ENCODE peak calls at places on chromosomes 13 and 19, in six cellular contexts. U is astrocyte, D is fibroblast of lung, W is WERI-Rb-1, B is breast epithelium, I is neural progenitor cell. Z is an unnamed sample. For H3K36me3, the result is how much of the 10 kb centered on the place peaks cover.

GRCh38 chr19:4064551-4065260 is 2.0 kb downstream of the ZBTB7A start:
- DNase-seq in U (no peak), D (peak), W (peak), B (no peak), I (peak), Z (no peak)

GRCh38 chr19:45911291-45911690 is 3.3 kb downstream of the NANOS2 start:
- DNase-seq in U (no peak), D (no peak), W (no peak), B (no peak), I (no peak), Z (no peak)

GRCh38 chr13:34372581-34372980 is 554.6 kb downstream of the RFC3 start:
- DNase-seq in U (peak), D (peak), W (no peak), B (no peak), I (no peak), Z (no peak)

GRCh38 chr13:102816633-102817032 is 17.7 kb downstream of the BIVM start:
- DNase-seq in U (no peak), D (peak), W (no peak), B (no peak), I (no peak), Z (no peak)

GRCh38 chr13:101930331-101930730 is 471.5 kb downstream of the FGF14 start:
- DNase-seq in U (no peak), D (peak), W (no peak), B (no peak), I (no peak), Z (no peak)

GRCh38 chr19:58170860-58171259 is 12.0 kb upstream of the ZNF274 start:
- DNase-seq in U (peak), D (peak), W (no peak), B (no peak), I (no peak), Z (peak)

GRCh38 chr19:6161271-6161850 is 25.9 kb downstream of the ACSBG2 start:
- DNase-seq in U (no peak), D (no peak), W (peak), B (no peak), I (peak), Z (peak)

GRCh38 chr19:7545295-7545694 is 9.8 kb downstream of the PNPLA6 start:
- DNase-seq in U (no peak), D (no peak), W (no peak), B (no peak), I (no peak), Z (no peak)

GRCh38 chr13:94556646-94557045 is 39.3 kb downstream of the TGDS start:
- DNase-seq in U (no peak), D (no peak), W (no peak), B (no peak), I (no peak), Z (no peak)

GRCh38 chr13:85657942-85658341 is 141.3 kb downstream of the SLITRK6 start:
- DNase-seq in U (no peak), D (no peak), W (no peak), B (no peak), I (no peak), Z (no peak)

GRCh38 chr19:49682274-49682673 is 5.2 kb downstream of the PRMT1 start:
- DNase-seq in U (no peak), D (no peak), W (no peak), B (no peak), I (no peak), Z (no peak)

GRCh38 chr19:33408116-33408515 is 34.6 kb downstream of the CEBPG start:
- DNase-seq in U (no peak), D (no peak), W (no peak), B (no peak), I (no peak), Z (no peak)

GRCh38 chr13:70841240-70842061 is 733.2 kb upstream of the KLHL1 start:
- DNase-seq in U (no peak), D (no peak), W (no peak), B (no peak), I (no peak), Z (no peak)

GRCh38 chr13:101746513-101746912 is 294.0 kb downstream of the ITGBL1 start:
- DNase-seq in U (no peak), D (no peak), W (no peak), B (no peak), I (no peak), Z (no peak)

GRCh38 chr13:90302113-90302512 is 1045.4 kb upstream of the MIR17HG start:
- DNase-seq in U (peak), D (peak), W (no peak), B (no peak), I (no peak), Z (peak)

DNA sequence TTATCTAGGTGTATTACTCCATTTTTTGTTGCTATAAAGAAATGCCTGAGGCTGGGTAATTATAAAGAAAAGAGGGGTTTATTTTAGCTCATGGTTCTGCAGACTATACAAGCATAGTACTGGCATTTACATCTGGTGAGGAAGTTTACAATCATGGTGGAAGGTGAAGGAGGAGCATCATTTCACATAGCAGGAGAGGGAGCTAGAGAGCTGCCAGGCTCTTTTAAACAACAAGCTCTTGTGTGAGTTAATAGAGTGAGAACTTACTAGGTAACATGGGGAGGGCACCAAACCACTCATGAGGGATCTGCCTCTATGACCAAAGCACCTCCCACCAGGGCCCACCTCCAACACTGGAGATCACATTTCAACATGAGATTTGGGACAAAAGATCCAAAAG is 221.7 kb upstream of the GPC6 start:
- DNase-seq in U (no peak), D (peak), W (peak), B (no peak), I (peak), Z (peak)
- TF ChIP-seq CTCF in U (no peak), D (no peak), W (peak), B (no peak), I (peak), Z (peak)

DNA sequence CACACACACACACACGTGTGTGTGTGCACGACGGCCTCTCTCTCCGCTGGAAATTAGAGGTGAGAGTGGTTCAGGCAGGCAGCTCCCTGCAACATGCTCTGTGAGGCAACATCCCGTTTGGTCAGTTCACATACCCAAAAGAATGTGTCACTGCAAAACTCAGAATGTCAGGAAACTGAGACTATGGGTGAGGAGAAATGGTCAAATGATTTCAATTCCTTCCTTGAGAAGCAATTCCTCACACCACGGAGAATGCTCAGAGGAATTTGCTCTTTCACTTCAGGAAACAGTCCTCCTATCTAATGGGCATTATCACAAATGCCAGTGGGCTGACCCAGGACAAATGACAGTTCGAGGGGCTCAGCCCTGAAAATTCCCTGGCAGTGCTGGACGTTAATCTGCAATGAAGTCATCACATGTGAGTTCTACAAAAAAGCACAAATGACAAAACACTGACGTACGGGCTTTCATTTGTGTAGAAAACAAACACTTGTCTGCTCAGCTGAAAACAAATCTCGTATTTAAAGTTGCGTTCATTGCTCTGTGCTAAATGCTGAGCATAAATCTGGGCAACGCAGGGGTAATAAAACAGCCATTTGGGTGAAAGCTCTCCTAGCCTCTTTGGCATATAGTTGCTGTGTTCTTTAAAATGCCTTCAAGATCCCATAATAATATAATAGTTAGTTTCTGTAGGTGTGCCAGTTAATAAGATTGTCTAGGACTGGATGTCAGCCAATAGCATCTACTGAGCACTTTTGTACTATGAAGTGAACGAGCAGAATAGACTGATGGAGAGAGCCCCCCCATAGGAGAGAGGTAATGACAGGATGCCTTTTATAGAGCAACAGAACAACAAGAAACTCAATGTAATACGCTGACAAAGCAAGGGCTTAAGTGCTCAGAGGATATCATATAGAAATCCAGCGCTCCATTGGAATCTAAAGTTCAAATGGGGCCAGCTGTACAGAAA is 18.7 kb upstream of the LATS2 start:
- DNase-seq in U (peak), D (peak), W (no peak), B (no peak), I (no peak), Z (peak)
- H3K4me3 ChIP-seq in U (peak), D (peak), W (no peak), B (peak), I (no peak), Z (peak)

GRCh38 chr13:23348270-23349126 is 85.0 kb downstream of the SACS start:
- DNase-seq in U (no peak), D (no peak), W (no peak), B (no peak), I (no peak), Z (peak)

GRCh38 chr13:23352161-23352560 is 81.3 kb downstream of the SACS start:
- DNase-seq in U (no peak), D (no peak), W (peak), B (no peak), I (no peak), Z (no peak)

GRCh38 chr13:23349127-23349897 is 84.2 kb downstream of the SACS start:
- DNase-seq in U (no peak), D (no peak), W (no peak), B (no peak), I (no peak), Z (no peak)

GRCh38 chr13:23347601-23348000 is 85.9 kb downstream of the SACS start:
- DNase-seq in U (no peak), D (no peak), W (no peak), B (no peak), I (no peak), Z (no peak)

GRCh38 chr13:23350009-23350408 is 83.5 kb downstream of the SACS start:
- DNase-seq in U (peak), D (peak), W (no peak), B (no peak), I (no peak), Z (no peak)
- H3K36me3 ChIP-seq in U (half or more), D (under half), W (half or more), B (under half), I (under half), Z (under half)

GRCh38 chr19:2478324-2478755 is 2.4 kb downstream of the GADD45B start:
- DNase-seq in U (peak), D (peak), W (no peak), B (peak), I (peak), Z (peak)
- TF ChIP-seq CTCF in U (no peak), D (peak), W (no peak), B (peak), I (peak), Z (peak)

DNA sequence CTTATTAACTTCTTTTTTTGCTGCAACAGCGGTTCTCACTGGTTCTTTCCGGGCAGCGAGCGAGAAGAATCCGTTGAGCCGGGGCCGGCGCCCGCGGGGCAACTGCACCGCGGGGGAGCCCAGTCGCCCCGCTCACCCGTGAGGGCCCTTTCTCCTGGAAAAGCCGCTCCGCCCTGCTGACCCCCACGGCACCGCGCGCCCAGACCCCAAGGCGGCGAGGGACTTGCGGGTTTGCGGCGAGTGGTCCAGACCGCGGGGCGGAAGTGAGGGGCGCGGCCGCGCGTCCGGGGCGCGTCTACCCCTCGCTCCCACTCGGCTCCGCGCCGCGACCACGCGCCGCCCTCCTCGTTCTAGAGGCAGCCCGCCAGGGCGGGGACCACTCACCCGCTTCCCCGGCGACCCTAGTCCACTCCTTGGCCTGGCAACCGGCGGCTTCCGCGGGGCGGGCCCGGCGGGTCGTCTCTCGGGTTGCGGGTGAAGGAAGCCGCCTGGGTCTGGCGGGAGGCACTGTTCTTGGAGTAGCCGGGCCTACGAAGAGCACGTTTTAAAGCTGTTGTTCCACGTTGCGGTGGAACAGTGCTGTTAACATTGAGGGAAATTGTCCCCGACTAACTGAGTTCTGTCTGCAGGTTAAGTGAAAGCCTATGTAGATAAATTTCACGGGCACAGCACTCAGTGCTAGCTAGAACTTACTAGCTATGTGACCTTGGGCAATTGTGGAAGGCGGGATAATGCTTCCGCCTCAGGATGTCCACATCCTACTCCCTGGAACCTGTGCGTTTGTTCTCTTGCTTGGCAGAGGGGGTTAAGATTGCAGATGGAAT is at the start of gene NEK3:
- DNase-seq in U (peak), D (peak), W (peak), B (peak), I (peak), Z (peak)
- H3K4me3 ChIP-seq in U (peak), D (peak), W (peak), B (peak), I (peak), Z (peak)

GRCh38 chr13:48068952-48069351 is 26.0 kb downstream of the MED4 start:
- DNase-seq in U (no peak), D (peak), W (no peak), B (no peak), I (no peak), Z (no peak)

GRCh38 chr13:48072787-48073186 is 22.1 kb downstream of the MED4 start:
- DNase-seq in U (no peak), D (no peak), W (no peak), B (no peak), I (no peak), Z (no peak)

GRCh38 chr13:48072304-48072703 is 22.6 kb downstream of the MED4 start:
- DNase-seq in U (no peak), D (no peak), W (no peak), B (no peak), I (no peak), Z (peak)

GRCh38 chr13:48069573-48069972 is 25.3 kb downstream of the MED4 start:
- DNase-seq in U (no peak), D (no peak), W (no peak), B (no peak), I (no peak), Z (no peak)

DNA sequence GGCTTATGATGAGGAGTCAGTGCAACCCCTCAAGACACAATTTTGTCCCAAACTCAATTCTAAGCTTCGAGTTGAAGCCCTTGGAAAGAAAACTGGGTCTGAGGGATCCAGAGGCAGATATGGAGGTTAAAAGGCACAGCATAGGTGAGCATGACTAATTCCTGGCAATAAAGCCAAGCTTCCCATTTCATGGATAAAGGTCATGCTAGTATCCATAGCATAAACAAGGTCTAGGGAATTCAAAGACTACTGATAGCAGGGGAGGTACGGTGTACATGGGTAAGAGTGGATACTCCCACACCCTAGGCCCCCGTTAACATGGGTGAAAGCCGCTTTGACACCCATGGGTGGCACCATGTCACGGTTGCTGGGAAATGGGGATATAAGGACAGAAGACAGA is 24.0 kb downstream of the MED4 start:
- DNase-seq in U (no peak), D (no peak), W (no peak), B (no peak), I (no peak), Z (no peak)
- H3K36me3 ChIP-seq in U (under half), D (under half), W (under half), B (under half), I (half or more), Z (under half)

Z was measured in bronchial epithelial cell.